ENCODE peak calls at places on chromosomes 16 and 17, in nine cellular contexts. One of them, this sample, is unnamed.
A peak's percentile ranks its signal among the peaks of the same experiment; 100 is the strongest.

GRCh38 chr16:89170346-89171215 is 967 bp upstream of the CDH15 start:
- DNase-seq in PC-9: peak; percentile 73
- DNase-seq in HCT116: peak; percentile 57
- DNase-seq in GM23338: peak; percentile 91
- DNase-seq in mesendoderm: peak; percentile 60
- DNase-seq in fibroblast of lung: no peak
- DNase-seq in neuronal stem cell: no peak
- DNase-seq in mammary epithelial cell: no peak
- DNase-seq in GM23248: no peak
- DNase-seq in this sample: no peak

GRCh38 chr17:48637323-48638260 is 11.4 kb upstream of the HOXB9 start:
- DNase-seq in PC-9: no peak
- DNase-seq in HCT116: no peak
- DNase-seq in GM23338: peak; percentile 1
- DNase-seq in mesendoderm: no peak
- DNase-seq in fibroblast of lung: peak; percentile 72
- DNase-seq in neuronal stem cell: no peak
- DNase-seq in mammary epithelial cell: peak; percentile 74
- DNase-seq in GM23248: peak; percentile 97
- DNase-seq in this sample: peak; percentile 58

GRCh38 chr17:21251611-21252010 is 1.6 kb downstream of the NATD1 start:
- DNase-seq in PC-9: no peak
- DNase-seq in HCT116: no peak
- DNase-seq in GM23338: no peak
- DNase-seq in mesendoderm: no peak
- DNase-seq in fibroblast of lung: no peak
- DNase-seq in neuronal stem cell: no peak
- DNase-seq in mammary epithelial cell: no peak
- DNase-seq in GM23248: no peak
- DNase-seq in this sample: no peak

GRCh38 chr17:80023261-80024205 is 12.1 kb downstream of the TBC1D16 start:
- DNase-seq in PC-9: no peak
- DNase-seq in HCT116: no peak
- DNase-seq in GM23338: peak; percentile 72
- DNase-seq in mesendoderm: no peak
- DNase-seq in fibroblast of lung: no peak
- DNase-seq in neuronal stem cell: no peak
- DNase-seq in mammary epithelial cell: no peak
- DNase-seq in GM23248: peak; percentile 33
- DNase-seq in this sample: no peak

GRCh38 chr16:48367443-48368049 is 17.7 kb downstream of the SIAH1 start:
- DNase-seq in PC-9: no peak
- DNase-seq in HCT116: no peak
- DNase-seq in GM23338: no peak
- DNase-seq in mesendoderm: no peak
- DNase-seq in fibroblast of lung: no peak
- DNase-seq in neuronal stem cell: no peak
- DNase-seq in mammary epithelial cell: peak; percentile 27
- DNase-seq in GM23248: peak; percentile 28
- DNase-seq in this sample: no peak

GRCh38 chr16:31010539-31010938 is at the start of gene STX1B:
- DNase-seq in PC-9: no peak
- DNase-seq in HCT116: no peak
- DNase-seq in GM23338: peak; percentile 96
- DNase-seq in mesendoderm: peak; percentile 44
- DNase-seq in fibroblast of lung: peak; percentile 41
- DNase-seq in neuronal stem cell: peak; percentile 59
- DNase-seq in mammary epithelial cell: no peak
- DNase-seq in GM23248: peak; percentile 59
- DNase-seq in this sample: no peak

GRCh38 chr16:58020628-58021521 is 4.7 kb upstream of the MMP15 start:
- DNase-seq in PC-9: peak; percentile 50
- DNase-seq in HCT116: no peak
- DNase-seq in GM23338: peak; percentile 74
- DNase-seq in mesendoderm: peak; percentile 58
- DNase-seq in fibroblast of lung: peak; percentile 62
- DNase-seq in neuronal stem cell: no peak
- DNase-seq in mammary epithelial cell: no peak
- DNase-seq in GM23248: peak; percentile 58
- DNase-seq in this sample: no peak

GRCh38 chr16:3971261-3971660 is 90.7 kb upstream of the CREBBP start:
- DNase-seq in PC-9: peak; percentile 61
- DNase-seq in HCT116: no peak
- DNase-seq in GM23338: no peak
- DNase-seq in mesendoderm: no peak
- DNase-seq in fibroblast of lung: peak; percentile 91
- DNase-seq in neuronal stem cell: no peak
- DNase-seq in mammary epithelial cell: no peak
- DNase-seq in GM23248: peak; percentile 43
- DNase-seq in this sample: peak; percentile 96

GRCh38 chr17:76426853-76427252 is 26.1 kb downstream of the UBE2O start:
- DNase-seq in PC-9: no peak
- DNase-seq in HCT116: no peak
- DNase-seq in GM23338: no peak
- DNase-seq in mesendoderm: no peak
- DNase-seq in fibroblast of lung: no peak
- DNase-seq in neuronal stem cell: no peak
- DNase-seq in mammary epithelial cell: no peak
- DNase-seq in GM23248: no peak
- DNase-seq in this sample: no peak

GRCh38 chr17:41397003-41397665 is at the start of gene KRT31:
- DNase-seq in PC-9: no peak
- DNase-seq in HCT116: no peak
- DNase-seq in GM23338: no peak
- DNase-seq in mesendoderm: no peak
- DNase-seq in fibroblast of lung: no peak
- DNase-seq in neuronal stem cell: no peak
- DNase-seq in mammary epithelial cell: no peak
- DNase-seq in GM23248: no peak
- DNase-seq in this sample: no peak

GRCh38 chr16:53666816-53667415 is 36.7 kb downstream of the RPGRIP1L start:
- DNase-seq in PC-9: peak; percentile 0
- DNase-seq in HCT116: no peak
- DNase-seq in GM23338: no peak
- DNase-seq in mesendoderm: no peak
- DNase-seq in fibroblast of lung: no peak
- DNase-seq in neuronal stem cell: no peak
- DNase-seq in mammary epithelial cell: no peak
- DNase-seq in GM23248: no peak
- DNase-seq in this sample: peak; percentile 27

GRCh38 chr17:1498869-1499268 is 6.4 kb upstream of the MYO1C start:
- DNase-seq in PC-9: no peak
- DNase-seq in HCT116: no peak
- DNase-seq in GM23338: no peak
- DNase-seq in mesendoderm: no peak
- DNase-seq in fibroblast of lung: peak; percentile 50
- DNase-seq in neuronal stem cell: no peak
- DNase-seq in mammary epithelial cell: peak; percentile 57
- DNase-seq in GM23248: peak; percentile 65
- DNase-seq in this sample: peak; percentile 79

GRCh38 chr17:47237841-47238240 is 15.8 kb upstream of the ITGB3 start:
- DNase-seq in PC-9: no peak
- DNase-seq in HCT116: no peak
- DNase-seq in GM23338: no peak
- DNase-seq in mesendoderm: no peak
- DNase-seq in fibroblast of lung: no peak
- DNase-seq in neuronal stem cell: no peak
- DNase-seq in mammary epithelial cell: no peak
- DNase-seq in GM23248: no peak
- DNase-seq in this sample: no peak

GRCh38 chr16:56776562-56776961 is 46.6 kb downstream of the NUP93 start:
- DNase-seq in PC-9: no peak
- DNase-seq in HCT116: no peak
- DNase-seq in GM23338: no peak
- DNase-seq in mesendoderm: no peak
- DNase-seq in fibroblast of lung: peak; percentile 61
- DNase-seq in neuronal stem cell: no peak
- DNase-seq in mammary epithelial cell: no peak
- DNase-seq in GM23248: peak; percentile 63
- DNase-seq in this sample: no peak

GRCh38 chr17:3723188-3723555 is 531 bp upstream of the HASPIN start:
- DNase-seq in PC-9: no peak
- DNase-seq in HCT116: no peak
- DNase-seq in GM23338: no peak
- DNase-seq in mesendoderm: no peak
- DNase-seq in fibroblast of lung: no peak
- DNase-seq in neuronal stem cell: no peak
- DNase-seq in mammary epithelial cell: no peak
- DNase-seq in GM23248: no peak
- DNase-seq in this sample: no peak
- H3K4me2 ChIP-seq in PC-9: peak overlapping the region; percentile 99
- H3K4me2 ChIP-seq in HCT116: peak overlapping the region; percentile 88
- H3K4me2 ChIP-seq in GM23338: peak overlapping the region; percentile 93
- H3K4me2 ChIP-seq in mesendoderm: peak overlapping the region; percentile 37
- H3K4me2 ChIP-seq in fibroblast of lung: peak overlapping the region; percentile 65
- H3K4me2 ChIP-seq in neuronal stem cell: peak overlapping the region; percentile 63
- H3K4me2 ChIP-seq in mammary epithelial cell: peak overlapping the region; percentile 81
- H3K4me2 ChIP-seq in GM23248: peak overlapping the region; percentile 91
- H3K4me2 ChIP-seq in this sample: peak overlapping the region; percentile 99

DNA sequence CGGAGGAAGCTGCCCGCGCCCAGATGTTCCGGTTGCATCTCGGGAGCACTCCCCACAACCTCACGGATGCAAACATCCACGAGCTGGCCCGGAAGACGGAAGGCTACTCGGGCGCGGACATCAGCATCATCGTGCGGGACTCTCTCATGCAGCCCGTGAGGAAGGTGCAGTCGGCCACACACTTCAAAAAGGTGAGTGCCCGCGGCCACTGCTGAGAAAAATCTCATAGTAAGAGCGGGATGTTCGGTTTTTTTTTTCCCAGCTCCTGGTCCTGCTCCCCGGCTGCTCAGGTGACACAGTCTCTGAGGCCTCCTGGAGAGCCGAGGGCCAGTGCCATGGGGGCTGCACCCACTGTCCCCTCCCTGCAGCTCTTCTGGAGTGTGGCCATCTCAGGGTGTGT is 9.3 kb downstream of the PDF start:
- DNase-seq in PC-9: no peak
- DNase-seq in HCT116: no peak
- DNase-seq in GM23338: no peak
- DNase-seq in mesendoderm: no peak
- DNase-seq in fibroblast of lung: no peak
- DNase-seq in neuronal stem cell: no peak
- DNase-seq in mammary epithelial cell: no peak
- DNase-seq in GM23248: no peak
- DNase-seq in this sample: no peak
- H3K27me3 ChIP-seq in PC-9: no peaks in the 10 kb centered on the region
- H3K27me3 ChIP-seq in HCT116: no peaks in the 10 kb centered on the region
- H3K27me3 ChIP-seq in GM23338: no peaks in the 10 kb centered on the region
- H3K27me3 ChIP-seq in mesendoderm: no peaks in the 10 kb centered on the region
- H3K27me3 ChIP-seq in fibroblast of lung: no peaks in the 10 kb centered on the region
- H3K27me3 ChIP-seq in neuronal stem cell: no peaks in the 10 kb centered on the region
- H3K27me3 ChIP-seq in mammary epithelial cell: no peaks in the 10 kb centered on the region
- H3K27me3 ChIP-seq in GM23248: no peaks in the 10 kb centered on the region
- H3K27me3 ChIP-seq in this sample: no peaks in the 10 kb centered on the region

DNA sequence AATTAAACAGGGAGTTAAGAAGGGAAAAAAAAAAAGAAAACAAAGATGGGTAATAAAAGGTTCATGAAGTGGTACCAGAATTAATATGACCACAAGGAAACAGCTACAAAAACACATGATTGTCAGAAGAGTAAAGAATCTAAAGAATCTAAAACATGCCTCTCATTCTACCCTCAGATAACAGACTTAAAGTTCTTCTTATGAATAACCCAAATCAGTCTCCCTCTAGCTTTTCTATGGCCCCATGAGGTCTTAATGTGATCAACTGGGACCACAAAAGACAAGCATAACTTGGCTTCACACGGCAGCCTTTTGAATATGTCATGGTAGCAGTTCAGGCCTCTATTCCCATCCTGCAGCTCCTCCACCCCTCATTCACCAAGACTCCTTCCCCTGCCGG is 6.9 kb downstream of the MYH10 start:
- DNase-seq in PC-9: no peak
- DNase-seq in HCT116: no peak
- DNase-seq in GM23338: no peak
- DNase-seq in mesendoderm: no peak
- DNase-seq in fibroblast of lung: no peak
- DNase-seq in neuronal stem cell: no peak
- DNase-seq in mammary epithelial cell: no peak
- DNase-seq in GM23248: no peak
- DNase-seq in this sample: peak; percentile 81
- H3K4me2 ChIP-seq in PC-9: no peak overlapping the region
- H3K4me2 ChIP-seq in HCT116: no peak overlapping the region
- H3K4me2 ChIP-seq in GM23338: peak overlapping the region; percentile 28
- H3K4me2 ChIP-seq in mesendoderm: no peak overlapping the region
- H3K4me2 ChIP-seq in fibroblast of lung: no peak overlapping the region
- H3K4me2 ChIP-seq in neuronal stem cell: no peak overlapping the region
- H3K4me2 ChIP-seq in mammary epithelial cell: no peak overlapping the region
- H3K4me2 ChIP-seq in GM23248: no peak overlapping the region
- H3K4me2 ChIP-seq in this sample: peak overlapping the region; percentile 42

DNA sequence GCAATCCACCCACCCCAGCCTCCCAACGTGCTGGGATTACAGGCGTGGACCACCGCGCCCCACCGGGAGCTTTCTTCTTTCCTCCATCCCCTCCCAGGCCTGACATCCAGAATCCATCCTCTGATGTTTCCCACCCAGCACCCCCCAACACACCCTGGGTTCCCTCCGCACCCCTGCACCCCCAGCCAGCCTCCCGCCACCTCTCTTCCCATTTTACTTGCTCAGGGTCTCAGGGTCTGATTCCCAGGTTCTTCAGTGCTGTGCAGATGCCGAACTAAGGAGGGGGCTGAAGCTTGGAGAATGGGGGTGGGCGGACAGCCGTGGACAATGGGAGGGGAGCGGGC is 225 bp downstream of the ASGR1 start:
- DNase-seq in PC-9: no peak
- DNase-seq in HCT116: no peak
- DNase-seq in GM23338: no peak
- DNase-seq in mesendoderm: no peak
- DNase-seq in fibroblast of lung: no peak
- DNase-seq in neuronal stem cell: no peak
- DNase-seq in mammary epithelial cell: no peak
- DNase-seq in GM23248: no peak
- DNase-seq in this sample: no peak
- H3K27me3 ChIP-seq in PC-9: no peaks in the 10 kb centered on the region
- H3K27me3 ChIP-seq in HCT116: no peaks in the 10 kb centered on the region
- H3K27me3 ChIP-seq in GM23338: peaks cover 42% of the 10 kb centered on the region
- H3K27me3 ChIP-seq in mesendoderm: no peaks in the 10 kb centered on the region
- H3K27me3 ChIP-seq in fibroblast of lung: peaks cover 2% of the 10 kb centered on the region
- H3K27me3 ChIP-seq in neuronal stem cell: no peaks in the 10 kb centered on the region
- H3K27me3 ChIP-seq in mammary epithelial cell: peaks cover 3% of the 10 kb centered on the region
- H3K27me3 ChIP-seq in GM23248: no peaks in the 10 kb centered on the region
- H3K27me3 ChIP-seq in this sample: no peaks in the 10 kb centered on the region